ENCODE peak calls at places on chromosome 11, in five cellular contexts. F is suprapubic skin, W is aorta, E is adrenal gland, Y is body of pancreas. V is an unnamed sample. For H3K4me1, the result is how much of the 10 kb centered on the place peaks cover.

GRCh38 chr11:40306938-40307548 is 1152.4 kb downstream of the LRRC4C start:
- DNase-seq in F (no peak), W (no peak), E (no peak), Y (no peak), V (peak)

GRCh38 chr11:19686234-19686633 is 26.4 kb upstream of the NAV2 start:
- DNase-seq in F (no peak), W (no peak), E (no peak), Y (no peak), V (no peak)

GRCh38 chr11:35822815-35823495 is 120.9 kb upstream of the LDLRAD3 start:
- DNase-seq in F (no peak), W (no peak), E (no peak), Y (no peak), V (no peak)

GRCh38 chr11:126488591-126489370 is 133.3 kb downstream of the ST3GAL4 start:
- DNase-seq in F (no peak), W (peak), E (no peak), Y (no peak), V (no peak)

GRCh38 chr11:18036456-18036855 is 9.6 kb downstream of the TPH1 start:
- DNase-seq in F (no peak), W (no peak), E (no peak), Y (no peak), V (no peak)

GRCh38 chr11:108647701-108648527 is 17.0 kb upstream of the DDX10 start:
- DNase-seq in F (peak), W (no peak), E (peak), Y (peak), V (peak)

GRCh38 chr11:70806461-70807194 is 408.3 kb downstream of the CTTN start:
- DNase-seq in F (no peak), W (no peak), E (no peak), Y (no peak), V (no peak)

GRCh38 chr11:22879615-22880014 is 19.3 kb upstream of the CCDC179 start:
- DNase-seq in F (no peak), W (no peak), E (no peak), Y (no peak), V (peak)

GRCh38 chr11:74493816-74494630 is 499 bp upstream of the LIPT2 start:
- DNase-seq in F (no peak), W (no peak), E (no peak), Y (no peak), V (no peak)

GRCh38 chr11:116790167-116791001 is 1.3 kb downstream of the APOA5 start:
- DNase-seq in F (no peak), W (no peak), E (no peak), Y (no peak), V (no peak)
- H3K4me3 ChIP-seq in F (no peak), W (no peak), E (no peak), Y (no peak), V (no peak)

GRCh38 chr11:103528596-103528995 is 419.4 kb downstream of the DYNC2H1 start:
- DNase-seq in F (no peak), W (no peak), E (no peak), Y (no peak), V (no peak)
- H3K4me1 ChIP-seq in F (under half), W (under half), E (under half), Y (under half), V (under half)

GRCh38 chr11:67269401-67270255 is 3.4 kb downstream of the GRK2 start:
- DNase-seq in F (no peak), W (peak), E (no peak), Y (peak), V (no peak)

GRCh38 chr11:67268036-67268683 is 1.9 kb downstream of the GRK2 start:
- DNase-seq in F (no peak), W (peak), E (no peak), Y (no peak), V (no peak)

GRCh38 chr11:67270256-67271211 is 4.3 kb downstream of the GRK2 start:
- DNase-seq in F (no peak), W (peak), E (peak), Y (peak), V (peak)

GRCh38 chr11:67267188-67268035 is 1.1 kb downstream of the GRK2 start:
- DNase-seq in F (no peak), W (peak), E (peak), Y (peak), V (no peak)

GRCh38 chr11:67268684-67269268 is 2.5 kb downstream of the GRK2 start:
- DNase-seq in F (no peak), W (peak), E (no peak), Y (peak), V (no peak)
- H3K27ac ChIP-seq in F (peak), W (no peak), E (no peak), Y (peak), V (no peak)

DNA sequence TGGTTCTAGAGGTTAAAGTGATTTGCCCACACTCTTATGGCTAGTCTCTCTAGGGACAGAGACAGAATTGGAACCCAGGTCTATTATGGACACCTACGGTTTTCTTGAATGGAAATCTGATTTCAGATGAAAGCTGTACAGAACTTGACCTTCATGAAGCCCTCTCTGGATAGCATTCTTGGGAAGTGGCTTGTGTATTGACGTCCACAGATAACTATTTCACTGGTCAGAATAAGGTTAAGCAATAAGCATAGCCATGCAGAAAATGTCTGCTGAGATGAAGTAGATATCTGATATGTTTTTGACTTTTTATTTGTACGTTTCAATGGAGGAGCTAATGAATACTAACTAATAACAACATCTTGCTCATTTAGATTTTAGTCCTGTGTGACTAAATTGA is 1.1 kb downstream of the TLCD5 start:
- DNase-seq in F (no peak), W (no peak), E (no peak), Y (no peak), V (no peak)
- H3K4me3 ChIP-seq in F (peak), W (no peak), E (no peak), Y (no peak), V (peak)